ENCODE peak calls at places on chromosomes 16 and 17, in four cellular contexts. O, X, H and L are unnamed samples.

GRCh38 chr17:63356275-63356905 is 89.7 kb downstream of the CYB561 start:
- DNase-seq in O (no peak), X (peak), H (peak), L (no peak)

GRCh38 chr17:52390422-52390821 is 231.9 kb upstream of the CA10 start:
- DNase-seq in X (no peak), H (no peak), O (no peak), L (no peak)

GRCh38 chr17:80455328-80455710 is 21.1 kb downstream of the NPTX1 start:
- DNase-seq in O (peak), X (peak), H (peak), L (peak)

GRCh38 chr17:8158267-8159031 is 4.3 kb downstream of the VAMP2 start:
- DNase-seq in X (peak), H (peak), O (peak), L (peak)

GRCh38 chr17:17314501-17315071 is 11.4 kb downstream of the NT5M start:
- DNase-seq in O (no peak), H (no peak), X (no peak), L (no peak)

GRCh38 chr17:45338996-45339535 is 22.2 kb upstream of the MAP3K14 start:
- DNase-seq in O (no peak), H (no peak), X (no peak), L (no peak)

GRCh38 chr16:56608876-56609462 is 585 bp downstream of the MT2A start:
- DNase-seq in H (no peak), O (no peak), X (no peak), L (no peak)

GRCh38 chr17:55731586-55732250 is 9.1 kb upstream of the TMEM100 start:
- DNase-seq in H (peak), O (no peak), X (no peak), L (no peak)

GRCh38 chr16:67749436-67750078 is 30.4 kb upstream of the GFOD2 start:
- DNase-seq in O (no peak), H (no peak), X (no peak), L (no peak)

GRCh38 chr17:28811594-28812135 is 30.9 kb downstream of the FAM222B start:
- DNase-seq in H (no peak), X (peak), O (peak), L (peak)

GRCh38 chr17:47265983-47266541 is 12.4 kb downstream of the ITGB3 start:
- DNase-seq in O (no peak), H (no peak), X (peak), L (no peak)

GRCh38 chr17:71969500-71969899 is 151.3 kb upstream of the SOX9 start:
- DNase-seq in O (no peak), X (no peak), H (no peak), L (no peak)

GRCh38 chr16:70276392-70276791 is 12.9 kb downstream of the AARS1 start:
- DNase-seq in H (no peak), O (no peak), X (no peak), L (no peak)

GRCh38 chr17:63116967-63117366 is 150.9 kb downstream of the TANC2 start:
- DNase-seq in O (no peak), H (no peak), X (peak), L (no peak)

GRCh38 chr16:46895399-46896313 is 11.5 kb downstream of the GPT2 start:
- DNase-seq in X (no peak), O (no peak), H (no peak), L (no peak)

GRCh38 chr17:43905400-43905984 is 1.8 kb downstream of the MPP2 start:
- DNase-seq in X (no peak), H (no peak), O (no peak), L (no peak)

GRCh38 chr17:78242024-78242742 is 10.8 kb downstream of the TMEM235 start:
- DNase-seq in O (no peak), H (no peak), X (no peak), L (no peak)

GRCh38 chr16:31129568-31130335 is 5.8 kb downstream of the PRSS8 start:
- DNase-seq in O (no peak), H (peak), X (no peak), L (no peak)

GRCh38 chr17:74011963-74012362 is 191.5 kb upstream of the RPL38 start:
- DNase-seq in O (no peak), H (no peak), X (no peak), L (no peak)

GRCh38 chr16:88732172-88732960 is 26.1 kb downstream of the CTU2 start:
- DNase-seq in X (no peak), H (no peak), O (no peak), L (no peak)

GRCh38 chr16:2526135-2526534 is 5.1 kb downstream of the CEMP1 start:
- DNase-seq in X (no peak), H (no peak), O (no peak), L (no peak)

GRCh38 chr17:60920107-60920506 is 242.5 kb downstream of the BCAS3 start:
- DNase-seq in X (no peak), O (no peak), H (no peak), L (no peak)

GRCh38 chr17:77128895-77129567 is 11.7 kb upstream of the SEC14L1 start:
- DNase-seq in O (no peak), X (no peak), H (no peak), L (no peak)

GRCh38 chr17:45043813-45044540 is 7.5 kb downstream of the DCAKD start:
- DNase-seq in O (no peak), X (no peak), H (no peak), L (no peak)

GRCh38 chr17:58822148-58823050 is 66.7 kb downstream of the PPM1E start:
- DNase-seq in X (no peak), O (no peak), H (no peak), L (no peak)

GRCh38 chr16:9787717-9788116 is 394.5 kb downstream of the GRIN2A start:
- DNase-seq in X (no peak), O (no peak), H (no peak), L (no peak)

GRCh38 chr16:14629612-14629918 is 495 bp downstream of the PARN start:
- DNase-seq in X (no peak), H (no peak), O (no peak), L (no peak)

GRCh38 chr16:13631916-13632315 is 288.0 kb upstream of the ERCC4 start:
- DNase-seq in H (no peak), O (no peak), X (no peak), L (no peak)

GRCh38 chr17:64938925-64939474 is 19.7 kb upstream of the LRRC37A3 start:
- DNase-seq in X (peak), H (peak), O (peak), L (peak)

GRCh38 chr16:61146429-61146828 is 889.8 kb downstream of the CDH8 start:
- DNase-seq in X (no peak), O (no peak), H (no peak), L (no peak)

GRCh38 chr16:61149709-61150108 is 886.5 kb downstream of the CDH8 start:
- DNase-seq in O (no peak), H (no peak), X (no peak), L (no peak)

GRCh38 chr16:61150351-61150750 is 885.9 kb downstream of the CDH8 start:
- DNase-seq in X (no peak), O (no peak), H (no peak), L (no peak)

GRCh38 chr16:61148930-61149329 is 887.3 kb downstream of the CDH8 start:
- DNase-seq in H (no peak), O (no peak), X (no peak), L (no peak)
- TF ChIP-seq CTCF in H (no peak), O (peak), X (no peak), L (no peak)

GRCh38 chr16:53130193-53131049 is 75.6 kb downstream of the CHD9 start:
- DNase-seq in H (peak), O (peak), X (peak), L (peak)
- TF ChIP-seq CTCF in H (peak), O (peak), X (peak), L (peak)

DNA sequence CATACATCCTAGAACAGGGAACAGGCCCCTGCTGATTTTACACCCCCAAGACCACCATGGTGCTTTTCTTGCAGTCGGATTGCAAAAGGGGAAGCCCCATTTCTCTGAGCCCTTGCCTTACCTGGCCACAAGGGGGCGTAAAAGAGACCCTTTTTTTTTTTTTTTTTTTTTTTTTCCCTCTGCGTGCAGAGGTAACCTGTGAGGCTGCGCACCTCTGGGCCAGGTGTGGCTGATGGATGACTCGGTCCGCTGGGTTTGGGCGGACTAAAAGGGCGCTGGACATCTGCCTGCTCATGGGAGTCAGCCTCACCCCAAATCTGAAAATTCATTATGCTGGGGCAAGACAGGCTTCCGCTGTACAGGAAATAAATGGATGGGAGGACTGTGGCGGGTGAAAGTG is 281.0 kb downstream of the CBLN1 start:
- DNase-seq in H (peak), O (no peak), X (no peak), L (no peak)
- TF ChIP-seq CTCF in H (peak), O (peak), X (peak), L (no peak)

GRCh38 chr16:1278456-1278855 is 22.6 kb downstream of the TPSD1 start:
- DNase-seq in X (no peak), H (peak), O (no peak), L (no peak)
- TF ChIP-seq CTCF in X (no peak), H (no peak), O (no peak), L (no peak)

GRCh38 chr17:81705518-81706231 is 2.5 kb downstream of the MRPL12 start:
- DNase-seq in O (no peak), H (no peak), X (no peak), L (no peak)

GRCh38 chr17:81703747-81704654 is 834 bp downstream of the MRPL12 start:
- DNase-seq in H (no peak), X (no peak), O (no peak), L (no peak)

GRCh38 chr17:81701288-81702071 is 1.7 kb upstream of the MRPL12 start:
- DNase-seq in X (no peak), H (no peak), O (no peak), L (no peak)

GRCh38 chr17:81700353-81701287 is 2.5 kb upstream of the MRPL12 start:
- DNase-seq in H (no peak), X (no peak), O (no peak), L (no peak)

GRCh38 chr17:81702934-81703746 is at the start of gene MRPL12:
- DNase-seq in X (peak), O (peak), H (peak), L (peak)
- TF ChIP-seq CTCF in X (peak), O (no peak), H (peak), L (no peak)

GRCh38 chr17:54172654-54173316 is 350.1 kb downstream of the KIF2B start:
- DNase-seq in H (peak), X (no peak), O (no peak), L (no peak)
- TF ChIP-seq CTCF in H (peak), X (peak), O (peak), L (no peak)

DNA sequence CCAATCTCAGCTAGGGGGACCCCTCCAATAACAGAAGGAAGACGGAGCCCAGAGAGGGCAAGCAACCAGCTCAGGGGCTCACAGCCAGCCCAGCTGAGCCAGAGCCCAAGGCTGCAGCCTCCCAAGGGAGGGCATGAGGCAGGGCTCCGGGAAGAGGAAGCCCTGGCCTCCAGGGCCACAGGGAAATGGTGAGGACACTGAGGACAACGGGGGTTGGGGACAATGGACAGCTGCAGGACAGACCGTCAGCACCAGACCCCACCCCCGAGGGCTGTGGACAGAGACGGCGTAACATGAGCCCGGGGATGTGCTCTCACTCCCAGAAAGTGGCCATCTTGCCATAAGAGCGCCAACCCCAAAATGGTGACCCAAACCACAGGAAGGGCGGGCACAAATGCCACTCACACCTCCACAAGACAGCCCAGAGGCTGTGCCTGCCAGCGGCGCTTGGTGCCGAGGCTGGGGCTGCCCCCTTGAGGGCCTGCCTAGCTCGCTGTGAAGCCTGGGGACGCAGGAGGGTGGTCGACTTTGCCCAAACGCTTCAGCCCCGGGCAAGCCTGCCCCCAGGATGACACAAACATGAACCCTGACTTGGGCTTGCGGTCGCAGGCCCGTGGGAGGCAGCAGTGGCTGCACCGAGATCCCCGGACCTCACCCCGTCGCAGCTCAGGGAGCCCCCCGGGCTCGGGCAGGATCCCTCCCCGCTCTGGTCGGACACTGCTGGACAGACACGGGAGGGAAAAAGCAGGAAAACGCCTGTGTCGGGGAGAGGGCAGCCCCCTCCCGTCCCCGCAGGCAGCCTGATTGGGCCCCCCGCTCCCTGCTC is 10.5 kb downstream of the PIMREG start:
- DNase-seq in H (no peak), X (no peak), O (no peak), L (no peak)
- TF ChIP-seq CTCF in H (no peak), X (no peak), O (no peak), L (no peak)

GRCh38 chr17:42049834-42050359 is 504 bp downstream of the C17orf113 start:
- DNase-seq in H (no peak), X (no peak), O (no peak), L (no peak)

GRCh38 chr17:42051645-42052044 is 1.2 kb upstream of the C17orf113 start:
- DNase-seq in O (no peak), X (no peak), H (no peak), L (no peak)

GRCh38 chr17:42051013-42051400 is 606 bp upstream of the C17orf113 start:
- DNase-seq in X (no peak), H (no peak), O (no peak), L (no peak)

GRCh38 chr17:42052478-42052877 is 2.1 kb upstream of the C17orf113 start:
- DNase-seq in H (no peak), O (no peak), X (no peak), L (no peak)

GRCh38 chr17:42050360-42051012 is at the start of gene C17orf113:
- DNase-seq in O (peak), H (peak), X (no peak), L (peak)
- TF ChIP-seq CTCF in O (peak), H (no peak), X (peak), L (peak)

GRCh38 chr17:15051913-15052312 is 213.2 kb downstream of the PMP22 start:
- DNase-seq in X (no peak), H (no peak), O (no peak), L (no peak)

GRCh38 chr17:15048933-15049539 is 216.1 kb downstream of the PMP22 start:
- DNase-seq in X (no peak), O (no peak), H (no peak), L (no peak)

GRCh38 chr17:15048381-15048780 is 216.7 kb downstream of the PMP22 start:
- DNase-seq in O (no peak), X (no peak), H (no peak), L (no peak)
- TF ChIP-seq CTCF in O (no peak), X (no peak), H (no peak), L (no peak)